ENCODE peak calls at places on chromosomes 5 and 9, in six cellular contexts. Q is omental fat pad, X is K562, U is upper lobe of right lung, K is neural progenitor cell, E is endodermal cell. B is an unnamed sample.

GRCh38 chr5:112742424-112742823 is 4.7 kb downstream of the APC start:
- DNase-seq in K (no peak), Q (no peak), E (no peak), X (peak), U (no peak), B (no peak)

GRCh38 chr5:133240425-133241091 is 188.7 kb downstream of the HSPA4 start:
- DNase-seq in Q (peak), U (no peak), E (no peak), K (no peak), X (peak), B (no peak)

GRCh38 chr5:15004506-15004905 is 132.9 kb upstream of the ANKH start:
- DNase-seq in E (no peak), X (no peak), U (no peak), Q (no peak), K (no peak), B (no peak)

GRCh38 chr9:81244631-81245030 is 444.7 kb downstream of the TLE1 start:
- DNase-seq in Q (no peak), U (no peak), K (no peak), E (no peak), X (no peak), B (no peak)

GRCh38 chr5:172417983-172418630 is 36.2 kb downstream of the SH3PXD2B start:
- DNase-seq in K (no peak), U (peak), X (no peak), E (no peak), Q (peak), B (no peak)

GRCh38 chr9:88046542-88046941 is 72.2 kb upstream of the CDK20 start:
- DNase-seq in U (no peak), Q (no peak), X (no peak), E (no peak), K (no peak), B (no peak)

GRCh38 chr5:43110606-43111170 is 10.0 kb upstream of the ZNF131 start:
- DNase-seq in Q (no peak), K (peak), E (peak), U (no peak), X (peak), B (no peak)

GRCh38 chr9:92738661-92739081 is 26.0 kb downstream of the BICD2 start:
- DNase-seq in U (peak), X (no peak), K (no peak), Q (no peak), E (peak), B (no peak)

GRCh38 chr5:14872070-14872989 is 752 bp upstream of the ANKH start:
- DNase-seq in E (peak), U (peak), X (peak), K (peak), Q (peak), B (peak)

GRCh38 chr5:132457371-132458225 is 33.0 kb downstream of the IRF1 start:
- DNase-seq in K (no peak), Q (no peak), X (no peak), U (peak), E (no peak), B (no peak)

GRCh38 chr5:110269478-110270142 is 456.9 kb downstream of the TMEM232 start:
- DNase-seq in X (no peak), Q (no peak), U (no peak), K (no peak), E (peak), B (no peak)

GRCh38 chr5:22108545-22108944 is 744.6 kb downstream of the CDH12 start:
- DNase-seq in Q (no peak), K (no peak), U (no peak), E (no peak), X (no peak), B (no peak)

GRCh38 chr5:59039296-59040006 is 456.6 kb downstream of the RAB3C start:
- DNase-seq in E (peak), X (peak), U (peak), K (peak), Q (peak), B (peak)

GRCh38 chr5:42168091-42168670 is 243.1 kb downstream of the FBXO4 start:
- DNase-seq in Q (no peak), X (no peak), E (peak), U (no peak), K (no peak), B (no peak)

GRCh38 chr9:121073038-121073437 is 1.7 kb upstream of the CNTRL start:
- DNase-seq in X (no peak), U (no peak), E (no peak), Q (no peak), K (no peak), B (no peak)

GRCh38 chr5:66306844-66307315 is 162.8 kb downstream of the SREK1 start:
- DNase-seq in U (no peak), X (peak), K (peak), Q (no peak), E (no peak), B (no peak)

GRCh38 chr5:10073705-10074104 is 176.0 kb downstream of the ATPSCKMT start:
- DNase-seq in X (no peak), Q (no peak), K (no peak), U (no peak), E (no peak), B (no peak)

GRCh38 chr9:125428515-125429467 is 167.2 kb downstream of the GAPVD1 start:
- DNase-seq in U (no peak), X (no peak), K (no peak), E (no peak), Q (no peak), B (no peak)

GRCh38 chr9:23123048-23123632 is 676.5 kb downstream of the DMRTA1 start:
- DNase-seq in X (no peak), U (peak), E (peak), K (peak), Q (no peak), B (no peak)

GRCh38 chr5:100791376-100791775 is 111.7 kb downstream of the ST8SIA4 start:
- DNase-seq in K (no peak), U (no peak), E (no peak), Q (no peak), X (no peak), B (no peak)

GRCh38 chr5:112142769-112143270 is 276.3 kb downstream of the EPB41L4A start:
- DNase-seq in E (no peak), X (no peak), Q (no peak), U (peak), K (no peak), B (no peak)

GRCh38 chr9:116482740-116483139 is 204.4 kb upstream of the TRIM32 start:
- DNase-seq in U (no peak), X (no peak), E (peak), Q (no peak), K (peak), B (no peak)

GRCh38 chr5:131974622-131974955 is 29.1 kb upstream of the MEIKIN start:
- DNase-seq in X (no peak), E (no peak), K (no peak), Q (no peak), U (no peak), B (no peak)

GRCh38 chr5:132764671-132765070 is 12.4 kb downstream of the SEPTIN8 start:
- DNase-seq in U (no peak), K (no peak), E (peak), X (no peak), Q (no peak), B (no peak)

GRCh38 chr5:157459715-157460599 is at the start of gene NIPAL4:
- DNase-seq in U (no peak), Q (no peak), E (peak), K (peak), X (no peak), B (peak)

GRCh38 chr5:149550267-149550582 is 1.0 kb downstream of the CSNK1A1 start:
- DNase-seq in X (no peak), E (no peak), K (no peak), Q (no peak), U (no peak), B (no peak)

GRCh38 chr9:129823163-129823933 is 588 bp downstream of the TOR1A start:
- DNase-seq in X (no peak), E (peak), K (peak), Q (no peak), U (peak), B (no peak)

GRCh38 chr5:58871648-58872242 is 288.9 kb downstream of the RAB3C start:
- DNase-seq in K (peak), E (peak), X (peak), U (no peak), Q (no peak), B (no peak)

GRCh38 chr5:34499001-34499734 is 157.0 kb upstream of the RAI14 start:
- DNase-seq in X (no peak), E (no peak), U (no peak), Q (no peak), K (no peak), B (no peak)

GRCh38 chr5:159095218-159095617 is 4.5 kb downstream of the EBF1 start:
- DNase-seq in U (no peak), Q (no peak), E (peak), K (peak), X (no peak), B (no peak)

GRCh38 chr9:99140685-99141314 is 35.9 kb downstream of the TGFBR1 start:
- DNase-seq in U (no peak), X (peak), K (peak), E (peak), Q (no peak), B (no peak)

GRCh38 chr5:53785924-53786323 is 225.5 kb downstream of the NDUFS4 start:
- DNase-seq in Q (no peak), X (no peak), U (no peak), K (no peak), E (no peak), B (no peak)
- TF ChIP-seq CTCF in Q (no peak), X (no peak), U (no peak), K (no peak), E (no peak), B (no peak)

GRCh38 chr5:135204151-135204600 is 170.1 kb upstream of the PITX1 start:
- DNase-seq in Q (no peak), U (no peak), X (no peak), K (peak), E (no peak), B (no peak)

GRCh38 chr5:135205616-135206349 is 171.8 kb upstream of the PITX1 start:
- DNase-seq in E (peak), X (no peak), Q (no peak), U (no peak), K (no peak), B (no peak)

GRCh38 chr5:135206862-135207261 is 172.8 kb upstream of the PITX1 start:
- DNase-seq in U (peak), X (no peak), K (no peak), E (peak), Q (no peak), B (no peak)

GRCh38 chr5:135203019-135203418 is 169.0 kb upstream of the PITX1 start:
- DNase-seq in Q (no peak), U (no peak), K (no peak), X (no peak), E (no peak), B (no peak)

GRCh38 chr5:135203593-135204036 is 169.6 kb upstream of the PITX1 start:
- DNase-seq in U (no peak), X (peak), Q (no peak), E (no peak), K (no peak), B (no peak)
- TF ChIP-seq CTCF in U (peak), X (peak), Q (no peak), E (peak), K (peak), B (no peak)

DNA sequence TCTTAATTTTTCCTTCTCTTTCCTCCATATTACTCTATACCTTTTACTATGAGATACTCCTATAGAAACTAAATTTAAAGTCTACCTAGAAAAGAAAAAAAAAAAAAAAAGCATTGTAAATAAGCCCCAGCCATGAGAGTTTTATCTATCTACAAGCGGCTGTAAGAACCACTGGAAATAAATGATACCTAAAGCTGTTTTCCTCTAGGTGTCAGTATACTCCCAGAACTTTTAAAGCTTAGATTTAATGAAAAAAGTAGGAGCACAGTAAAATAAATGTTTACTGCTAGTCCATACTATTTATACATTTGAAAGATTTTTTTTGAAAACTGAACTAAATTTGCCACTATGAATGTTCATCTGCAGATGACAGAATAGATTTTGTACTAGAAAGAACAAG is 26.2 kb downstream of the TYRP1 start:
- DNase-seq in Q (no peak), E (no peak), X (no peak), U (no peak), K (peak), B (no peak)
- TF ChIP-seq CTCF in Q (no peak), E (peak), X (no peak), U (peak), K (peak), B (no peak)

GRCh38 chr5:23400951-23401350 is 106.5 kb upstream of the PRDM9 start:
- DNase-seq in U (no peak), Q (no peak), K (no peak), E (no peak), X (no peak), B (no peak)

GRCh38 chr5:23411200-23411599 is 96.2 kb upstream of the PRDM9 start:
- DNase-seq in E (no peak), X (no peak), K (no peak), U (no peak), Q (no peak), B (no peak)

DNA sequence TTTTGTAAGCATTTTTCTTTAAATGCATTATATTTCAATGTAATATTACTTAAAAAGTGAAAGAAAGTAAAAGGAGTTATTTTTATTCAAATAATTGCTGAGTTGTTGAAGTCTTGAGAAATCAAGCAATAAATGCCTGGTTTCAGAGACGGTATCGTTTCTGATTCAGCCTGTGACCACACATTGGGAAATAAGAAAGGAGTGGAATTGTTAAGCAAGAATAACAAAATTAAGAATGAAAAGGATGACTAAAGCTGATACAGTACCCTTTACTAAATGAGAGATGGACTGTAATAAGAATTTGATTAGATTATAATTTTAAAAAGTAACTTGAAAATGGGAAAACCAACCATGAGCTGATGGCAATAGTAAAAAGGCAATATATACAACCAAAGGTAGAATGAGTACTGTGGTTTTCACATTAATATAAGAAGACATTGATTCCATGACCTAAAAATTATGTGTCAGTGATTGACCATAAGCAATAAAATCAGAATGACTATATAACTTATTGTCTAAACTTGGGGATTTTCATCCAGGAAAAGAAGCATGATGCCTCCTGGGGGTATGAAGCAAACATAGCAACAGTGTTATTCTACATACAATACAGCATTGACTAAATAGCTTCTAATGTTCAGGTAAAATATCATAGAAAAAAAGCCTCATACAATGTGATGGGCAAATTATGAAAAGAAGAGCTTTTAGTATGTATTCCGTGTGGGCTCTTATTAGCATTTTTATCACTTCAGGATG is 101.9 kb upstream of the PRDM9 start:
- DNase-seq in Q (no peak), X (no peak), U (no peak), K (no peak), E (no peak), B (no peak)
- TF ChIP-seq CTCF in Q (no peak), X (no peak), U (no peak), K (no peak), E (peak), B (no peak)

B was measured in activated B cell treated with CpG ODN at 0.5 μM for 24 hours.